ENCODE peak calls at places on chromosomes 6 and 20, in six cellular contexts. One of them, this sample, is unnamed. For H3K27me3, the result is how much of the 10 kb centered on the place peaks cover.

GRCh38 chr6:84868149-84868548 is 103.8 kb upstream of the TBX18 start:
- DNase-seq in prostate gland: no peak
- DNase-seq in aorta: no peak
- DNase-seq in CD8-positive, alpha-beta memory T cell: no peak
- DNase-seq in fibroblast of lung: no peak
- DNase-seq in heart left ventricle: no peak
- DNase-seq in this sample: no peak

GRCh38 chr6:149769676-149770075 is 20.1 kb downstream of the PCMT1 start:
- DNase-seq in prostate gland: no peak
- DNase-seq in aorta: no peak
- DNase-seq in CD8-positive, alpha-beta memory T cell: no peak
- DNase-seq in fibroblast of lung: no peak
- DNase-seq in heart left ventricle: no peak
- DNase-seq in this sample: no peak

GRCh38 chr20:662289-663192 is 9.5 kb upstream of the SRXN1 start:
- DNase-seq in prostate gland: no peak
- DNase-seq in aorta: no peak
- DNase-seq in CD8-positive, alpha-beta memory T cell: no peak
- DNase-seq in fibroblast of lung: no peak
- DNase-seq in heart left ventricle: no peak
- DNase-seq in this sample: no peak

GRCh38 chr6:139099984-139100383 is 34.9 kb upstream of the HECA start:
- DNase-seq in prostate gland: no peak
- DNase-seq in aorta: no peak
- DNase-seq in CD8-positive, alpha-beta memory T cell: no peak
- DNase-seq in fibroblast of lung: no peak
- DNase-seq in heart left ventricle: no peak
- DNase-seq in this sample: no peak

GRCh38 chr6:168313371-168314028 is 6.1 kb downstream of the DACT2 start:
- DNase-seq in prostate gland: peak
- DNase-seq in aorta: no peak
- DNase-seq in CD8-positive, alpha-beta memory T cell: no peak
- DNase-seq in fibroblast of lung: no peak
- DNase-seq in heart left ventricle: no peak
- DNase-seq in this sample: no peak

GRCh38 chr20:63230800-63231268 is 4.9 kb upstream of the BIRC7 start:
- DNase-seq in prostate gland: peak
- DNase-seq in aorta: no peak
- DNase-seq in CD8-positive, alpha-beta memory T cell: no peak
- DNase-seq in fibroblast of lung: peak
- DNase-seq in heart left ventricle: no peak
- DNase-seq in this sample: peak

GRCh38 chr20:48012401-48012974 is 227.2 kb upstream of the SULF2 start:
- DNase-seq in prostate gland: no peak
- DNase-seq in aorta: no peak
- DNase-seq in CD8-positive, alpha-beta memory T cell: no peak
- DNase-seq in fibroblast of lung: peak
- DNase-seq in heart left ventricle: no peak
- DNase-seq in this sample: no peak

GRCh38 chr6:17278289-17279061 is 2.7 kb upstream of the RBM24 start:
- DNase-seq in prostate gland: no peak
- DNase-seq in aorta: no peak
- DNase-seq in CD8-positive, alpha-beta memory T cell: no peak
- DNase-seq in fibroblast of lung: peak
- DNase-seq in heart left ventricle: no peak
- DNase-seq in this sample: no peak

GRCh38 chr20:62453186-62453808 is 22.5 kb downstream of the GATA5 start:
- DNase-seq in prostate gland: no peak
- DNase-seq in aorta: no peak
- DNase-seq in CD8-positive, alpha-beta memory T cell: no peak
- DNase-seq in fibroblast of lung: no peak
- DNase-seq in heart left ventricle: no peak
- DNase-seq in this sample: no peak

DNA sequence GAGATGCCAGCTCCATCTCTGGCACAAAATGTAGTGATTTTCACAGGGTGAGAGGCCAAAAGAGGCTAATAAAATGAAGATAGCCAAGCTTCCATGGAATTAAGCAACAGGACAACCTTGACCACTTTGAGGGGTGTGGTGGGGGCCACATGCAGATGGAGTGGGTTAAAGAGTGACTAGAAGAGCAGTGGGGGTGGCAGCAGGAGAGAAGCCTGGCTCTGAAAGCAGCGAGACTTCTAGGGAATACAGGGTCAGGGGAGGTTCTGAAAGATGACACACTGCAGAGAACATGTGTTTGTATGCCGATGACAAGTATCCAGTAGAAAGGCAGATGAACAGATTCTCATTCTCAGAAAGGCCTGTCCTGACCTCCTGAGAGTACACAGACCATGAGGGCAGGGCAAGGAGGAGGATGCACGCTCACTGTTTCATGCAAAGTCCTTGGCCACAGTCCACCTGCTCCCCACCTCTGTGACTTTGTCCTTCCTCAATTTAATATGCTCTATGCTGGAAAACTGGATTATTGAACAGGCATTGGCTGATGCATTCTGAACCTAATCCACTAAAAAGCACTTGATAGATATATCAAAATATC is 2.8 kb downstream of the LPA start:
- DNase-seq in prostate gland: no peak
- DNase-seq in aorta: no peak
- DNase-seq in CD8-positive, alpha-beta memory T cell: no peak
- DNase-seq in fibroblast of lung: no peak
- DNase-seq in heart left ventricle: no peak
- DNase-seq in this sample: no peak
- H3K27me3 ChIP-seq in prostate gland: under half
- H3K27me3 ChIP-seq in aorta: under half
- H3K27me3 ChIP-seq in CD8-positive, alpha-beta memory T cell: under half
- H3K27me3 ChIP-seq in fibroblast of lung: under half
- H3K27me3 ChIP-seq in heart left ventricle: under half
- H3K27me3 ChIP-seq in this sample: under half

DNA sequence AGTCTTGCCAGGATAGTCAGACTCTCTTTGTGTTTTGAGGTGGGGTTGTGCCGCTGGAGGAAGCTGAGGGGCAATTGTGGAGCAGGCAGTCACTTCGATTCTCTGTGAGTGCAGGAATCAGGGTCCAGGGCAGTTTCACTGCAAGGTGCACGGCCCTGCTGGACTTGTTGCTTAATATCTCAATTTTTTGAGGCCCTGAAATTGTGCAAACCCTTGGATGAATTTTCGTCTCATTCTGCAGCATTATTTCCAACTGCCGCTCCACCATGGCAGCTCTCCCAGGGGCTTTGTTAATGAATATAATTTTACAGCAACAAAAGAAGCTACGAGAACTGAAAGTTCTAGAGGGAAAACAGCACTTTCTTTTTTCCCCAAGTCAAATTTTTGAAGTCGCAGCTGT is 531.9 kb downstream of the QKI start:
- DNase-seq in prostate gland: no peak
- DNase-seq in aorta: no peak
- DNase-seq in CD8-positive, alpha-beta memory T cell: no peak
- DNase-seq in fibroblast of lung: no peak
- DNase-seq in heart left ventricle: no peak
- DNase-seq in this sample: no peak
- H3K4me3 ChIP-seq in prostate gland: no peak
- H3K4me3 ChIP-seq in aorta: no peak
- H3K4me3 ChIP-seq in CD8-positive, alpha-beta memory T cell: no peak
- H3K4me3 ChIP-seq in fibroblast of lung: no peak
- H3K4me3 ChIP-seq in heart left ventricle: no peak
- H3K4me3 ChIP-seq in this sample: peak

DNA sequence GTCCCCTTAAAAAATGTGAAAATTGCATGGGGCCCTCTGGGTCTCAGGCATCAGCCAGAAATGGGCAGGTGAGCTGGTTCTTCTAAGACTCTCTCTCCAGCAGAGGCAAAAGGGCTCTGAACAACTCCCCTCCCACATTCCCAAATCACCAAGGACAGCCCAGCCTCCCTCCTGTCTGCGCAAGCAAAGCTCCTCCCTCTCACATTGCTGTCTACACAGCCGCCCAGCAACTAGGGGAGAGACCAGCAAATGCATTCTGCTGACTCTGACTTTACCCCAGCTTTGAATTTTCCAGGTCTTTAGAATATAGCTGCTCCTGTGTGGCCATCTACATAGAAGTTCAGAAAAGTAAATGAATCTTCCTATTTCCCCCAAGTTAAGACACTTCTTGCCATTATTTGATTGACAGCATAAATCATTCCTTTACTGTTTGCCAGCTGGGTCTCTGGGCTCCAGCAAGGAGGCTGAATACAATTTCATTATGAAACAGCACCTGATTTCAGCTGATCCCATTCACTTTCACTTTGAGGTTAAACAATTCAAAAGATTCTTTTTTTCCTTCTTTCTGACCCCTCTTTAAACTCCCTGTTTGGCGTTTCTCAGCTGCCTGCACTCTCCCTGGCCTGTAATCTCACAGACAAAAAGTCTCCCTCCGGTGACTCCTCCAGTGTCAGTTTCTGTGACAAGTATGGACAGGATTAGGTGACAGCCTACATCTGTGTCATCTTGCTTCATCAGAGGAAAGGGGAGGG is 205.7 kb upstream of the RIN2 start:
- DNase-seq in prostate gland: peak
- DNase-seq in aorta: peak
- DNase-seq in CD8-positive, alpha-beta memory T cell: no peak
- DNase-seq in fibroblast of lung: no peak
- DNase-seq in heart left ventricle: no peak
- DNase-seq in this sample: no peak
- H3K27me3 ChIP-seq in prostate gland: under half
- H3K27me3 ChIP-seq in aorta: under half
- H3K27me3 ChIP-seq in CD8-positive, alpha-beta memory T cell: under half
- H3K27me3 ChIP-seq in fibroblast of lung: under half
- H3K27me3 ChIP-seq in heart left ventricle: under half
- H3K27me3 ChIP-seq in this sample: under half

GRCh38 chr6:170205534-170206316 is 85.2 kb downstream of the DLL1 start:
- DNase-seq in prostate gland: peak
- DNase-seq in aorta: no peak
- DNase-seq in CD8-positive, alpha-beta memory T cell: peak
- DNase-seq in fibroblast of lung: no peak
- DNase-seq in heart left ventricle: no peak
- DNase-seq in this sample: no peak

GRCh38 chr6:170207586-170207985 is 83.3 kb downstream of the DLL1 start:
- DNase-seq in prostate gland: peak
- DNase-seq in aorta: no peak
- DNase-seq in CD8-positive, alpha-beta memory T cell: peak
- DNase-seq in fibroblast of lung: no peak
- DNase-seq in heart left ventricle: no peak
- DNase-seq in this sample: no peak

GRCh38 chr6:170206931-170207431 is 83.9 kb downstream of the DLL1 start:
- DNase-seq in prostate gland: peak
- DNase-seq in aorta: no peak
- DNase-seq in CD8-positive, alpha-beta memory T cell: peak
- DNase-seq in fibroblast of lung: no peak
- DNase-seq in heart left ventricle: no peak
- DNase-seq in this sample: no peak

GRCh38 chr6:170205126-170205525 is 85.8 kb downstream of the DLL1 start:
- DNase-seq in prostate gland: no peak
- DNase-seq in aorta: no peak
- DNase-seq in CD8-positive, alpha-beta memory T cell: peak
- DNase-seq in fibroblast of lung: no peak
- DNase-seq in heart left ventricle: no peak
- DNase-seq in this sample: no peak

DNA sequence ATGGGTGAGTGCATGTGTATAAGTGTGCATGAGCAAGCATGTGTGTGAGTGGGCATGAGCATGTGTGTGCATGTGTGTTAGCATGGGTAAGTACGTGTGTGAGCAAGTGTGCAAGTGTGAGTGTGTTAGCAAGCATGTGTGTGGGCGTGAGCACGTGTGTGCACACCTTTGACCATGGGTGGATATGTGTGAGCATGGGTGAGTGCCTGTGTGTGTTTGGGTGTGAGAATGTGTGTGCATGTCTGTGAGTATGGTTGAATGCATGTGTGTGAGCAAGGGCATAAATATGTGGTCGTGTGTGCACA is 84.6 kb downstream of the DLL1 start:
- DNase-seq in prostate gland: no peak
- DNase-seq in aorta: no peak
- DNase-seq in CD8-positive, alpha-beta memory T cell: peak
- DNase-seq in fibroblast of lung: no peak
- DNase-seq in heart left ventricle: no peak
- DNase-seq in this sample: no peak
- H3K4me3 ChIP-seq in prostate gland: no peak
- H3K4me3 ChIP-seq in aorta: no peak
- H3K4me3 ChIP-seq in CD8-positive, alpha-beta memory T cell: no peak
- H3K4me3 ChIP-seq in fibroblast of lung: no peak
- H3K4me3 ChIP-seq in heart left ventricle: no peak
- H3K4me3 ChIP-seq in this sample: no peak